ENCODE peak calls at places on chromosomes 1 and 21, in ten cellular contexts. L, Y, Z, O, C, W, S, G, H and D are unnamed samples.

GRCh38 chr1:32855861-32856617 is 14.7 kb downstream of the FNDC5 start:
- DNase-seq in G (no peak), L (no peak), C (no peak), O (no peak), W (no peak), Z (no peak), Y (no peak), S (no peak), H (no peak), D (no peak)

GRCh38 chr1:33516891-33517550 is 44.6 kb downstream of the ZSCAN20 start:
- DNase-seq in W (no peak), Z (peak), L (no peak), H (no peak), O (no peak), G (no peak), C (no peak), S (no peak), Y (no peak), D (no peak)

GRCh38 chr1:18950415-18951026 is 6.0 kb downstream of the IFFO2 start:
- DNase-seq in Z (no peak), S (no peak), G (peak), H (no peak), O (peak), W (no peak), C (no peak), L (no peak), Y (peak), D (peak)

GRCh38 chr1:225004396-225004795 is 74.9 kb downstream of the DNAH14 start:
- DNase-seq in W (no peak), Y (no peak), G (no peak), O (no peak), C (no peak), L (no peak), S (peak), Z (no peak), H (no peak), D (no peak)

GRCh38 chr1:91381844-91382243 is 22.8 kb downstream of the HFM1 start:
- DNase-seq in O (no peak), L (no peak), Z (peak), Y (no peak), H (no peak), S (no peak), G (no peak), W (no peak), C (no peak), D (no peak)

GRCh38 chr1:185170291-185170848 is 13.4 kb downstream of the SWT1 start:
- DNase-seq in W (peak), C (peak), Z (peak), Y (peak), G (peak), O (peak), S (peak), L (no peak), H (peak), D (peak)

GRCh38 chr1:240169188-240169587 is 77.5 kb downstream of the FMN2 start:
- DNase-seq in L (no peak), O (no peak), Z (peak), C (peak), Y (peak), S (peak), G (no peak), H (no peak), W (no peak), D (no peak)

GRCh38 chr1:31348449-31348848 is 24.4 kb downstream of the FABP3 start:
- DNase-seq in H (no peak), L (no peak), O (no peak), C (no peak), W (no peak), G (no peak), Y (no peak), Z (no peak), S (no peak), D (no peak)

GRCh38 chr1:157580179-157580827 is 17.6 kb downstream of the FCRL4 start:
- DNase-seq in L (no peak), Y (peak), S (peak), W (peak), O (peak), C (peak), G (no peak), H (peak), Z (peak), D (peak)

GRCh38 chr1:208536176-208536575 is 292.0 kb upstream of the PLXNA2 start:
- DNase-seq in Z (peak), O (no peak), S (peak), G (no peak), C (peak), Y (no peak), W (no peak), H (no peak), L (no peak), D (no peak)

GRCh38 chr1:111666828-111667227 is 47.2 kb downstream of the RAP1A start:
- DNase-seq in O (no peak), Y (peak), C (peak), L (no peak), H (no peak), W (no peak), G (no peak), Z (no peak), S (no peak), D (no peak)

GRCh38 chr1:191757003-191757402 is 401.3 kb upstream of the RGS18 start:
- DNase-seq in C (no peak), L (no peak), Z (peak), H (no peak), G (no peak), S (no peak), Y (peak), W (peak), O (no peak), D (no peak)

GRCh38 chr1:10074855-10075418 is 42.2 kb downstream of the UBE4B start:
- DNase-seq in Z (no peak), H (no peak), C (no peak), O (no peak), S (no peak), G (no peak), Y (no peak), W (no peak), L (no peak), D (peak)

GRCh38 chr1:202164271-202165037 is 4.1 kb upstream of the PTPN7 start:
- DNase-seq in W (no peak), L (peak), G (peak), H (no peak), Y (no peak), C (no peak), S (no peak), O (peak), Z (no peak), D (no peak)

GRCh38 chr1:207078578-207079132 is 10.0 kb upstream of the C4BPB start:
- DNase-seq in S (no peak), Y (no peak), L (no peak), O (no peak), W (no peak), C (no peak), Z (no peak), G (no peak), H (no peak), D (no peak)

GRCh38 chr1:33137800-33138199 is 44.0 kb downstream of the TRIM62 start:
- DNase-seq in H (peak), C (peak), Y (peak), G (no peak), W (peak), O (no peak), Z (no peak), S (no peak), L (no peak), D (peak)

GRCh38 chr1:205827623-205828022 is 14.6 kb upstream of the SLC41A1 start:
- DNase-seq in S (no peak), Z (no peak), L (no peak), C (peak), Y (peak), G (no peak), H (no peak), O (no peak), W (no peak), D (no peak)

GRCh38 chr1:28926629-28927441 is 12.5 kb downstream of the EPB41 start:
- DNase-seq in Z (peak), L (no peak), S (no peak), G (peak), W (no peak), Y (peak), C (peak), H (no peak), O (peak), D (peak)

GRCh38 chr1:87333692-87334347 is 5.1 kb downstream of the LMO4 start:
- DNase-seq in Y (no peak), C (no peak), H (no peak), S (no peak), L (no peak), G (peak), W (no peak), Z (no peak), O (peak), D (no peak)

GRCh38 chr1:91502882-91503184 is 2.2 kb downstream of the CDC7 start:
- DNase-seq in L (no peak), Y (peak), W (peak), S (no peak), C (peak), O (no peak), G (no peak), H (no peak), Z (peak), D (peak)

GRCh38 chr1:227546055-227546454 is 17.3 kb upstream of the ZNF678 start:
- DNase-seq in O (no peak), C (no peak), Y (no peak), Z (no peak), L (no peak), W (no peak), G (no peak), H (no peak), S (no peak), D (no peak)

GRCh38 chr1:236868625-236869467 is 73.8 kb downstream of the MTR start:
- DNase-seq in H (peak), Z (peak), Y (peak), L (no peak), C (peak), O (peak), S (peak), W (peak), G (peak), D (peak)

GRCh38 chr1:26019641-26020315 is 1.8 kb upstream of the EXTL1 start:
- DNase-seq in H (no peak), C (no peak), W (no peak), L (no peak), Y (no peak), S (no peak), G (no peak), O (no peak), Z (peak), D (no peak)

GRCh38 chr1:150366416-150367296 is 2.7 kb downstream of the RPRD2 start:
- DNase-seq in H (no peak), L (no peak), W (no peak), O (no peak), S (peak), C (no peak), Y (peak), Z (no peak), G (no peak), D (peak)

GRCh38 chr1:173870252-173871075 is 2.3 kb downstream of the ZBTB37 start:
- DNase-seq in C (no peak), Z (no peak), L (no peak), S (no peak), G (peak), Y (no peak), O (peak), W (peak), H (no peak), D (no peak)

GRCh38 chr21:46220275-46220810 is 8.2 kb downstream of the LSS start:
- DNase-seq in C (no peak), G (no peak), L (no peak), H (no peak), W (no peak), Y (no peak), S (no peak), Z (no peak), O (no peak), D (no peak)

GRCh38 chr1:229637746-229638145 is 11.7 kb downstream of the URB2 start:
- DNase-seq in S (no peak), H (no peak), Z (no peak), O (no peak), Y (no peak), L (no peak), G (no peak), W (no peak), C (no peak), D (no peak)

GRCh38 chr21:46637952-46638746 is 2.7 kb downstream of the PRMT2 start:
- DNase-seq in G (no peak), O (no peak), Z (no peak), C (no peak), Y (no peak), S (no peak), W (no peak), L (no peak), H (no peak), D (no peak)

GRCh38 chr1:181089777-181090505 is 1.4 kb downstream of the IER5 start:
- DNase-seq in H (no peak), Y (peak), W (peak), Z (peak), O (peak), G (peak), S (peak), L (peak), C (peak), D (peak)

GRCh38 chr1:200967693-200968468 is 55.6 kb downstream of the KIF21B start:
- DNase-seq in O (no peak), Y (no peak), L (no peak), H (no peak), Z (no peak), G (no peak), W (no peak), C (no peak), S (no peak), D (no peak)

GRCh38 chr1:211813590-211813989 is 17.0 kb downstream of the LPGAT1 start:
- DNase-seq in O (no peak), S (no peak), W (no peak), Z (no peak), Y (no peak), C (no peak), G (no peak), H (no peak), L (no peak), D (peak)

GRCh38 chr1:98327151-98327918 is 334.2 kb upstream of the SNX7 start:
- DNase-seq in C (peak), L (no peak), S (no peak), Y (no peak), G (no peak), W (no peak), O (no peak), Z (no peak), H (no peak), D (no peak)

GRCh38 chr1:213194383-213194782 is 143.3 kb downstream of the RPS6KC1 start:
- DNase-seq in H (no peak), L (no peak), O (no peak), W (no peak), G (no peak), C (no peak), Z (no peak), Y (no peak), S (no peak), D (no peak)

GRCh38 chr1:152104854-152105253 is 10.4 kb downstream of the TCHH start:
- DNase-seq in O (no peak), C (no peak), W (no peak), H (no peak), Z (no peak), L (no peak), Y (no peak), S (no peak), G (no peak), D (no peak)

GRCh38 chr1:220595179-220595578 is 67.2 kb downstream of the MARK1 start:
- DNase-seq in S (no peak), L (no peak), G (no peak), Z (no peak), C (no peak), W (no peak), O (no peak), Y (no peak), H (no peak), D (no peak)

GRCh38 chr1:206000641-206001339 is 2.4 kb downstream of the RAB7B start:
- DNase-seq in G (peak), C (no peak), Y (no peak), W (no peak), L (no peak), O (no peak), S (no peak), H (no peak), Z (peak), D (no peak)

GRCh38 chr1:116666747-116667576 is 571 bp downstream of the IGSF3 start:
- DNase-seq in L (no peak), Y (no peak), W (peak), C (peak), G (no peak), S (no peak), H (peak), O (peak), Z (no peak), D (no peak)

GRCh38 chr1:227889047-227889862 is 58.5 kb downstream of the WNT9A start:
- DNase-seq in Z (no peak), C (no peak), H (no peak), O (no peak), L (no peak), Y (no peak), S (no peak), W (peak), G (no peak), D (no peak)